ENCODE peak calls at places on chromosome 6, in eight cellular contexts. J, X, Z, V, Y, Q, E and A are unnamed samples.

GRCh38 chr6:40444811-40445210 is 142.4 kb downstream of the LRFN2 start:
- DNase-seq in J (no peak), X (no peak), Z (no peak), V (no peak), Y (no peak), Q (no peak), E (no peak), A (no peak)

GRCh38 chr6:15254074-15254975 is 8.5 kb downstream of the JARID2 start:
- DNase-seq in J (peak), X (no peak), Z (no peak), V (no peak), Y (no peak), Q (no peak), E (no peak), A (no peak)

GRCh38 chr6:2658788-2659187 is 91.9 kb downstream of the MYLK4 start:
- DNase-seq in J (peak), X (no peak), Z (no peak), V (no peak), Y (no peak), Q (no peak), E (no peak), A (no peak)

GRCh38 chr6:140175486-140175885 is 801.0 kb upstream of the CITED2 start:
- DNase-seq in J (peak), X (no peak), Z (no peak), V (no peak), Y (no peak), Q (no peak), E (no peak), A (no peak)

GRCh38 chr6:30364591-30364990 is 19.6 kb downstream of the RPP21 start:
- DNase-seq in J (peak), X (no peak), Z (no peak), V (no peak), Y (no peak), Q (no peak), E (no peak), A (no peak)

GRCh38 chr6:65229768-65230167 is 477.3 kb downstream of the EYS start:
- DNase-seq in J (peak), X (no peak), Z (no peak), V (no peak), Y (no peak), Q (no peak), E (no peak), A (no peak)

GRCh38 chr6:13550656-13551055 is 23.7 kb upstream of the SIRT5 start:
- DNase-seq in J (no peak), X (no peak), Z (no peak), V (no peak), Y (no peak), Q (no peak), E (no peak), A (no peak)

GRCh38 chr6:49978332-49979226 is 9.2 kb upstream of the DEFB113 start:
- DNase-seq in J (no peak), X (no peak), Z (no peak), V (no peak), Y (no peak), Q (no peak), E (no peak), A (no peak)

GRCh38 chr6:19472850-19473249 is 364.3 kb upstream of the ID4 start:
- DNase-seq in J (peak), X (no peak), Z (peak), V (no peak), Y (no peak), Q (no peak), E (no peak), A (no peak)

GRCh38 chr6:157045831-157046454 is 268.8 kb downstream of the ARID1B start:
- DNase-seq in J (peak), X (no peak), Z (peak), V (no peak), Y (no peak), Q (peak), E (no peak), A (no peak)

GRCh38 chr6:35634316-35634715 is 54.4 kb downstream of the FKBP5 start:
- DNase-seq in J (no peak), X (no peak), Z (no peak), V (no peak), Y (no peak), Q (no peak), E (no peak), A (no peak)

GRCh38 chr6:79984261-79984660 is 20.2 kb upstream of the TTK start:
- DNase-seq in J (peak), X (no peak), Z (peak), V (no peak), Y (no peak), Q (no peak), E (no peak), A (no peak)

GRCh38 chr6:90669846-90670245 is 83.0 kb upstream of the MAP3K7 start:
- DNase-seq in J (no peak), X (no peak), Z (no peak), V (no peak), Y (no peak), Q (no peak), E (no peak), A (no peak)

GRCh38 chr6:16243664-16244063 is 5.3 kb downstream of the GMPR start:
- DNase-seq in J (no peak), X (no peak), Z (no peak), V (no peak), Y (no peak), Q (no peak), E (no peak), A (no peak)

GRCh38 chr6:25060522-25060921 is 124.8 kb upstream of the RIPOR2 start:
- DNase-seq in J (no peak), X (no peak), Z (no peak), V (no peak), Y (no peak), Q (no peak), E (no peak), A (no peak)

GRCh38 chr6:150189176-150189575 is 46.3 kb downstream of the PPP1R14C start:
- DNase-seq in J (no peak), X (no peak), Z (no peak), V (no peak), Y (no peak), Q (no peak), E (no peak), A (no peak)

GRCh38 chr6:157304840-157305675 is 18.3 kb downstream of the TMEM242 start:
- DNase-seq in J (peak), X (peak), Z (peak), V (no peak), Y (no peak), Q (no peak), E (peak), A (no peak)

GRCh38 chr6:169620171-169621125 is 81.4 kb downstream of the WDR27 start:
- DNase-seq in J (peak), X (no peak), Z (peak), V (no peak), Y (no peak), Q (no peak), E (no peak), A (no peak)

GRCh38 chr6:14464049-14464448 is 346.5 kb downstream of the CD83 start:
- DNase-seq in J (no peak), X (no peak), Z (peak), V (no peak), Y (no peak), Q (no peak), E (no peak), A (no peak)

GRCh38 chr6:150932976-150933375 is 67.5 kb downstream of the MTHFD1L start:
- DNase-seq in J (no peak), X (no peak), Z (no peak), V (no peak), Y (no peak), Q (peak), E (no peak), A (no peak)

GRCh38 chr6:132797975-132798819 is at the start of gene SLC18B1:
- DNase-seq in J (peak), X (peak), Z (no peak), V (peak), Y (peak), Q (no peak), E (peak), A (peak)